ENCODE peak calls at places on chromosomes 6 and 20, in ten cellular contexts. Z is HCT116, R is ovary, D is upper lobe of left lung, E is lower leg skin, W is A549, K is GM12891, O is gastrocnemius medialis, P is IMR-90, Q is adrenal gland. X is an unnamed sample.

GRCh38 chr6:142696689-142697088 is 248.3 kb downstream of the HIVEP2 start:
- DNase-seq in Z (no peak), R (peak), D (peak), E (no peak), W (no peak), K (no peak), O (peak), P (no peak), Q (no peak), X (no peak)

GRCh38 chr6:134480593-134480992 is 162.7 kb upstream of the SGK1 start:
- DNase-seq in Z (no peak), R (no peak), D (no peak), E (no peak), W (no peak), K (no peak), O (peak), P (peak), Q (no peak), X (no peak)

GRCh38 chr6:144262470-144263369 is 22.4 kb upstream of the UTRN start:
- DNase-seq in Z (no peak), R (no peak), D (no peak), E (no peak), W (peak), K (no peak), O (no peak), P (no peak), Q (no peak), X (no peak)

GRCh38 chr6:148854992-148855391 is 108.2 kb downstream of the UST start:
- DNase-seq in Z (no peak), R (no peak), D (no peak), E (no peak), W (no peak), K (no peak), O (no peak), P (no peak), Q (no peak), X (no peak)

GRCh38 chr20:52529856-52530255 is 338.3 kb upstream of the ZFP64 start:
- DNase-seq in Z (no peak), R (no peak), D (no peak), E (no peak), W (no peak), K (no peak), O (no peak), P (peak), Q (no peak), X (no peak)

GRCh38 chr6:101042966-101043365 is 161.8 kb upstream of the ASCC3 start:
- DNase-seq in Z (no peak), R (no peak), D (no peak), E (no peak), W (no peak), K (no peak), O (no peak), P (no peak), Q (no peak), X (no peak)

GRCh38 chr6:16338577-16339262 is 100.3 kb downstream of the GMPR start:
- DNase-seq in Z (no peak), R (peak), D (no peak), E (peak), W (peak), K (no peak), O (peak), P (peak), Q (peak), X (peak)

GRCh38 chr20:36773123-36773547 is 428 bp downstream of the DSN1 start:
- DNase-seq in Z (no peak), R (no peak), D (no peak), E (no peak), W (no peak), K (no peak), O (no peak), P (no peak), Q (no peak), X (no peak)

GRCh38 chr6:137709424-137710281 is 157.4 kb upstream of the TNFAIP3 start:
- DNase-seq in Z (no peak), R (no peak), D (no peak), E (no peak), W (no peak), K (no peak), O (no peak), P (peak), Q (no peak), X (no peak)

GRCh38 chr20:18481596-18481995 is 14.4 kb downstream of the POLR3F start:
- DNase-seq in Z (no peak), R (no peak), D (no peak), E (no peak), W (no peak), K (no peak), O (no peak), P (no peak), Q (no peak), X (no peak)

GRCh38 chr6:72466971-72467566 is 154.8 kb upstream of the KCNQ5 start:
- DNase-seq in Z (no peak), R (no peak), D (no peak), E (no peak), W (no peak), K (no peak), O (no peak), P (no peak), Q (no peak), X (no peak)

GRCh38 chr6:7684076-7684475 is 41.8 kb upstream of the BMP6 start:
- DNase-seq in Z (no peak), R (no peak), D (no peak), E (no peak), W (no peak), K (no peak), O (no peak), P (no peak), Q (no peak), X (no peak)

GRCh38 chr6:46491201-46491788 is at the start of gene RCAN2:
- DNase-seq in Z (peak), R (peak), D (peak), E (peak), W (peak), K (peak), O (peak), P (peak), Q (peak), X (no peak)

GRCh38 chr6:4812068-4812467 is 35.9 kb downstream of the CDYL start:
- DNase-seq in Z (no peak), R (no peak), D (no peak), E (no peak), W (no peak), K (no peak), O (no peak), P (no peak), Q (no peak), X (peak)

GRCh38 chr6:138293996-138294395 is 75.7 kb upstream of the PBOV1 start:
- DNase-seq in Z (no peak), R (no peak), D (no peak), E (no peak), W (no peak), K (no peak), O (no peak), P (no peak), Q (no peak), X (no peak)

GRCh38 chr6:150894935-150895686 is 29.6 kb downstream of the MTHFD1L start:
- DNase-seq in Z (no peak), R (no peak), D (peak), E (no peak), W (peak), K (no peak), O (no peak), P (peak), Q (no peak), X (no peak)

GRCh38 chr6:167700199-167700598 is 126.5 kb upstream of the AFDN start:
- DNase-seq in Z (no peak), R (no peak), D (no peak), E (no peak), W (no peak), K (no peak), O (no peak), P (no peak), Q (no peak), X (no peak)

GRCh38 chr6:165875946-165876345 is 212.9 kb upstream of the PDE10A start:
- DNase-seq in Z (no peak), R (no peak), D (no peak), E (no peak), W (no peak), K (no peak), O (no peak), P (no peak), Q (no peak), X (no peak)

GRCh38 chr6:79225718-79226117 is 8.8 kb downstream of the HMGN3 start:
- DNase-seq in Z (no peak), R (no peak), D (no peak), E (no peak), W (no peak), K (no peak), O (no peak), P (peak), Q (no peak), X (no peak)

GRCh38 chr6:107618672-107619071 is 128.8 kb downstream of the SOBP start:
- DNase-seq in Z (no peak), R (no peak), D (no peak), E (no peak), W (no peak), K (peak), O (no peak), P (no peak), Q (no peak), X (no peak)

GRCh38 chr6:35967059-35967769 is 46.3 kb upstream of the SRPK1 start:
- DNase-seq in Z (no peak), R (no peak), D (no peak), E (no peak), W (no peak), K (no peak), O (no peak), P (no peak), Q (no peak), X (no peak)

GRCh38 chr20:11755071-11755881 is 162.4 kb upstream of the BTBD3 start:
- DNase-seq in Z (no peak), R (no peak), D (no peak), E (no peak), W (no peak), K (no peak), O (no peak), P (no peak), Q (no peak), X (no peak)

GRCh38 chr6:108156180-108156937 is 9.5 kb upstream of the NR2E1 start:
- DNase-seq in Z (no peak), R (no peak), D (no peak), E (no peak), W (no peak), K (no peak), O (no peak), P (no peak), Q (no peak), X (no peak)

GRCh38 chr6:88650029-88650619 is 313.3 kb downstream of the RNGTT start:
- DNase-seq in Z (no peak), R (no peak), D (no peak), E (no peak), W (no peak), K (peak), O (no peak), P (peak), Q (no peak), X (no peak)

GRCh38 chr6:90284236-90284744 is 12.4 kb downstream of the BACH2 start:
- DNase-seq in Z (peak), R (no peak), D (no peak), E (no peak), W (peak), K (no peak), O (peak), P (peak), Q (peak), X (no peak)

GRCh38 chr6:35426074-35426473 is 26.1 kb upstream of the FANCE start:
- DNase-seq in Z (no peak), R (no peak), D (peak), E (no peak), W (no peak), K (no peak), O (peak), P (no peak), Q (no peak), X (no peak)

GRCh38 chr6:156563710-156564109 is 213.5 kb upstream of the ARID1B start:
- DNase-seq in Z (no peak), R (no peak), D (no peak), E (no peak), W (no peak), K (no peak), O (no peak), P (no peak), Q (no peak), X (no peak)

GRCh38 chr20:50003253-50003656 is 20.5 kb downstream of the SNAI1 start:
- DNase-seq in Z (no peak), R (no peak), D (no peak), E (no peak), W (peak), K (no peak), O (no peak), P (peak), Q (no peak), X (no peak)

GRCh38 chr6:116313377-116313776 is 33.6 kb upstream of the TSPYL1 start:
- DNase-seq in Z (no peak), R (no peak), D (no peak), E (no peak), W (no peak), K (no peak), O (no peak), P (peak), Q (no peak), X (no peak)

GRCh38 chr6:80767808-80768207 is 661.3 kb downstream of the BCKDHB start:
- DNase-seq in Z (peak), R (no peak), D (no peak), E (peak), W (no peak), K (no peak), O (peak), P (peak), Q (peak), X (peak)

GRCh38 chr6:3789018-3789895 is 37.7 kb upstream of the PXDC1 start:
- DNase-seq in Z (no peak), R (no peak), D (no peak), E (no peak), W (peak), K (no peak), O (no peak), P (peak), Q (no peak), X (no peak)

GRCh38 chr20:52972965-52973819 is 1.0 kb downstream of the TSHZ2 start:
- DNase-seq in Z (no peak), R (peak), D (peak), E (no peak), W (no peak), K (no peak), O (no peak), P (no peak), Q (peak), X (no peak)

GRCh38 chr6:159098636-159099106 is 53.9 kb upstream of the TAGAP start:
- DNase-seq in Z (no peak), R (no peak), D (peak), E (no peak), W (no peak), K (no peak), O (no peak), P (no peak), Q (no peak), X (no peak)

GRCh38 chr20:38706482-38706881 is 17.8 kb upstream of the SLC32A1 start:
- DNase-seq in Z (no peak), R (no peak), D (peak), E (no peak), W (no peak), K (no peak), O (no peak), P (no peak), Q (no peak), X (no peak)

GRCh38 chr6:123520208-123520607 is 116.5 kb downstream of the TRDN start:
- DNase-seq in Z (no peak), R (no peak), D (no peak), E (no peak), W (no peak), K (no peak), O (no peak), P (no peak), Q (no peak), X (no peak)

GRCh38 chr20:1124416-1124815 is 6.0 kb downstream of the PSMF1 start:
- DNase-seq in Z (no peak), R (no peak), D (no peak), E (no peak), W (no peak), K (no peak), O (no peak), P (peak), Q (no peak), X (no peak)

GRCh38 chr20:1125266-1125665 is 6.9 kb downstream of the PSMF1 start:
- DNase-seq in Z (no peak), R (no peak), D (no peak), E (no peak), W (no peak), K (no peak), O (no peak), P (no peak), Q (no peak), X (no peak)

GRCh38 chr20:1119524-1119923 is 1.1 kb downstream of the PSMF1 start:
- DNase-seq in Z (no peak), R (no peak), D (no peak), E (no peak), W (no peak), K (no peak), O (no peak), P (no peak), Q (no peak), X (no peak)

GRCh38 chr20:1121439-1121838 is 3.0 kb downstream of the PSMF1 start:
- DNase-seq in Z (no peak), R (no peak), D (no peak), E (no peak), W (no peak), K (no peak), O (no peak), P (no peak), Q (no peak), X (no peak)

DNA sequence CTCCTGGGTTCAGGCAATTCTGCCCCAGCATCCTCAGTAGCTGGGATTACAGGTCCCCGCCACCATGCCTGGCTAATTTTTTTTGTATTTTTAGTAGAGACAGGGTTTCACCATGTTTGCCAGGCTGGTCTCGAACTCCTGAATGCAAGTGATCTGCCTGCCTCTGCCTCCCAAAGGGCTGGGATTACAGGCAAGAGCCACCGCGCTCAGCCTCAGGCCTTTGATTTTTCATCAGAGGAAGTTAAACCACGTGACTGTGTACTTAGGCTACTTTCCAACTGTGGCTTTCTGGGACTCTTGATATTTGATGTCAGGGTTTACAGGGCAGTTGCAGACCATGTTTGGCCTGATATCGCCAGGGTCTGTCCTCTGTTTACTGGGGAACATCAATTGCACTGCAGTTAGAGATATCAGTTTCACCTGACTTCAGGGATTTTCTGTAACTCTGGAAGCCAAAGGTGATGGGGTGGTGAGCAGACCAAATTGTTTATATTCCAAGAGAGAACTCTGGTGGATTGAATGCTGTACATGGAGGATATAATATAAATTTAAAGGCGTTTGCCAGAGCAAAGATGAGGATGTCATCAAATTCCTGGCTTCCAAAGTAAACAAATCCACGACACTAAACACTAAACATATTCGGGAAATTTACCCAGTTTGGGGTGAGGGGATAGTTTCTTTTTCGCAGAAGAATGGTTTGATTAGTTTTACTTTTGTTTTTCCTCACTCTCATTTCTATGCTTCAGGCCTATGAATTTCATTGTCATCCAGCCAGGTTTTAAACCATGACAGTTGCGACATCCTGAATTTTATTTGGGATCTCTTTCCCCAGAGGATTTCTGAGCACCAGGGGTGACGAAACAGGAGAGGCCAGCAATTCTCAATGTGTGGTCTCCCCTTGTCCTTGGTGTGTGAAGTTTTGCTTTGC is 4.2 kb downstream of the PSMF1 start:
- DNase-seq in Z (no peak), R (no peak), D (no peak), E (peak), W (peak), K (no peak), O (peak), P (peak), Q (peak), X (no peak)
- TF ChIP-seq POLR2A in Z (no peak), R (no peak), D (no peak), E (no peak), W (no peak), K (no peak), O (no peak), P (no peak), Q (no peak), X (no peak)

GRCh38 chr6:1947922-1948321 is 297.5 kb downstream of the GMDS start:
- DNase-seq in Z (no peak), R (no peak), D (no peak), E (no peak), W (no peak), K (no peak), O (no peak), P (no peak), Q (no peak), X (no peak)
- TF ChIP-seq POLR2A in Z (no peak), R (no peak), D (no peak), E (no peak), W (no peak), K (no peak), O (no peak), P (no peak), Q (no peak), X (no peak)

DNA sequence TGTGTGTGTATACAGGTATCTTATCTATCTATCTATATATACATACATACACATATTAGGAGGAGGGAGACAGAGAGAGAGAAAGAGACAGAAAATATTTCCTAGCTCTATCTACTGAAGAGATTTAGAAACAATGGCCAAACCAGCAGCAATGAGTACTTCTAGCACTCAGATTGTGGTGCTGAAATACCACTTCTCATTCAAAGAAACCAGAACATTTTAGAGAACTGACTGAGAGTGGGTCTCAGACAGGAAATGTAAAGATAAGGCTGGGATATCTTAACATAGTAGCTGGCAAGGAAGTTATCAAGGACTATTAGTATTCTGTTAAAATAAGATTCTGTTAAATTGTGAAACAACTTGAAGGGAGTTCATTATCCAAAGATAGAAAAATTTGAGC is 57.1 kb downstream of the DNAAF9 start:
- DNase-seq in Z (no peak), R (no peak), D (no peak), E (no peak), W (no peak), K (no peak), O (no peak), P (no peak), Q (no peak), X (no peak)
- TF ChIP-seq POLR2A in Z (no peak), R (no peak), D (no peak), E (no peak), W (no peak), K (no peak), O (no peak), P (no peak), Q (no peak), X (no peak)

GRCh38 chr20:40992349-40993113 is 36.1 kb upstream of the TOP1 start:
- DNase-seq in Z (no peak), R (no peak), D (no peak), E (no peak), W (no peak), K (no peak), O (no peak), P (no peak), Q (no peak), X (no peak)

GRCh38 chr20:40990542-40991120 is 38.0 kb upstream of the TOP1 start:
- DNase-seq in Z (peak), R (peak), D (peak), E (peak), W (peak), K (no peak), O (peak), P (peak), Q (peak), X (peak)

GRCh38 chr20:40993794-40994540 is 34.7 kb upstream of the TOP1 start:
- DNase-seq in Z (no peak), R (no peak), D (no peak), E (no peak), W (no peak), K (no peak), O (no peak), P (peak), Q (no peak), X (no peak)

GRCh38 chr20:40986774-40987173 is 41.8 kb upstream of the TOP1 start:
- DNase-seq in Z (no peak), R (no peak), D (no peak), E (no peak), W (no peak), K (no peak), O (no peak), P (no peak), Q (no peak), X (no peak)

DNA sequence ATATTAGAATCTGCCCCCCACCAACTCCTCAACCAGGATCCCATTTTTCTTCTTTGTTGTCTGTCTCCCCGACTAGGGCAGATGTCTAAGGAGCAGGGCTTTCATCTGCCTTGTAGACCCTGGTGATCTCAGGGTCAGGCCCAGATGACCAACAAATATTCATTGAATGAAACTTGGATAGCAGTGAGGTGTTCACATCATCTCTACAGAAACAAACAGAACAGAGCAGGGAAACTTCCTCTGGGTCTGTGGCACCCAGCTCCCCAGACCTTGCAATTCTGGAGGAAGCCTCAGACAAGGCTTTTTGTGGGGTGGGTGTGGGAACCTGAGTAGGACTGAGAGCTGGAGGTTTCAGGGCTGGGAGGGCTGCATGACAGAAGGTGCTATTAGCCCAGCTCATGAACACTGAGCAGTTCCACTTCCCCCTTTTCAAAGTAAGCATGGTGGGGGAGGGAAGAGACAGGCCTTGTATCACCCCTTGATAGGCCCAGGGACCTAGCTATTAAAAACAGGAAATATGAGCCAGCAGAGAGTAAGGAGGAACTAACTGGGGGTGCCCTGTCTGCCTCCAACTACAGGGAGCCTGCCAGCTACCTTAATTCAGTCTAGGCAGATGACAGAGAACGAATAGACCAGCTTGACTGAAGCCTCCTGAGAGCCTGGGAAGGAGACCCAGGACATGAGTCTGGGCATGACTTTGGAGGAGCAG is 37.3 kb upstream of the TOP1 start:
- DNase-seq in Z (no peak), R (no peak), D (no peak), E (no peak), W (no peak), K (peak), O (peak), P (no peak), Q (no peak), X (no peak)
- TF ChIP-seq POLR2A in Z (no peak), R (no peak), D (no peak), E (no peak), W (no peak), K (peak), O (no peak), P (no peak), Q (no peak), X (no peak)

X was measured in H54.